ENCODE peak calls at places on chromosomes 6 and 20, in four cellular contexts. A is fibroblast of the aortic adventitia, P is Peyer's patch, K is NB4. T is an unnamed sample.

GRCh38 chr6:13354331-13355042 is 26.1 kb upstream of the TBC1D7 start:
- DNase-seq in P (no peak), K (peak), A (peak), T (peak)

GRCh38 chr20:58102744-58103516 is 125.5 kb downstream of the ANKRD60 start:
- DNase-seq in K (no peak), P (no peak), A (no peak), T (peak)

GRCh38 chr6:157825243-157825904 is 2.3 kb downstream of the SNX9 start:
- DNase-seq in P (no peak), K (no peak), A (peak), T (peak)

GRCh38 chr6:6393069-6393529 is 72.6 kb upstream of the F13A1 start:
- DNase-seq in K (no peak), P (no peak), A (no peak), T (no peak)

GRCh38 chr6:140879861-140880260 is 1252.9 kb upstream of the GJE1 start:
- DNase-seq in A (peak), K (peak), P (no peak), T (peak)

GRCh38 chr6:90286884-90287488 is 9.7 kb downstream of the BACH2 start:
- DNase-seq in A (peak), P (peak), K (peak), T (peak)

GRCh38 chr6:7763896-7764295 is 38.0 kb downstream of the BMP6 start:
- DNase-seq in A (no peak), K (no peak), P (no peak), T (no peak)

GRCh38 chr6:105883966-105884365 is 202.2 kb upstream of the PRDM1 start:
- DNase-seq in A (no peak), P (no peak), K (peak), T (no peak)

GRCh38 chr6:29531668-29532067 is 27.9 kb downstream of the UBD start:
- DNase-seq in A (no peak), K (no peak), P (no peak), T (no peak)

GRCh38 chr6:157066781-157067491 is 256.4 kb downstream of the TMEM242 start:
- DNase-seq in P (no peak), A (no peak), K (peak), T (no peak)

GRCh38 chr6:12294851-12295536 is 4.8 kb downstream of the EDN1 start:
- DNase-seq in K (no peak), A (peak), P (no peak), T (no peak)
- H3K4me3 ChIP-seq in K (no peak), A (peak), P (no peak), T (no peak)

DNA sequence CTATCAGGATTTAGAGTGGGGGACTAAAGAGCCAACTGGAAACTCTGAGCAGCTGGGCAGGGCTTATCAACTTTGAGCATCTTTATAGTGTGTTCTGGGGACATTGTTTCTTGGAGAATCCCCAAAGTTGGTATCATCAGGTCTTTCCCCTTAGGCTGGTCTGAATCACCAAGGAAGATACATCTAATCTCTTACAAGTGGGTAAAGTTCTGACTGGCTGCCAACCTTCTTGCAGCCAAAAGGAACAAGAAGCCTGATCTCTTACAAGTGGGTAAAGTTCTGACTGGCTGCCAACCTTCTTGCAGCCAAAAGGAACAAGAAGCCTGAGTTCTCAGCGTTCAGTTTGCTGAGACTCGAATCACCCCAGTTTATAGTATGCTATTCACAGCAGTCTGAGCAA is 1.6 kb upstream of the MED23 start:
- DNase-seq in K (no peak), A (no peak), P (no peak), T (no peak)
- TF ChIP-seq CTCF in K (no peak), A (no peak), P (no peak), T (no peak)

GRCh38 chr6:91407706-91408105 is 820.8 kb upstream of the MAP3K7 start:
- DNase-seq in K (no peak), P (no peak), A (no peak), T (no peak)
- H3K4me3 ChIP-seq in K (no peak), P (no peak), A (no peak), T (no peak)

GRCh38 chr6:160028487-160029275 is 59.8 kb downstream of the IGF2R start:
- DNase-seq in A (no peak), P (no peak), K (no peak), T (no peak)

GRCh38 chr6:160029525-160029924 is 60.6 kb downstream of the IGF2R start:
- DNase-seq in A (no peak), K (no peak), P (no peak), T (no peak)

GRCh38 chr6:160031442-160031841 is 62.6 kb downstream of the IGF2R start:
- DNase-seq in A (peak), K (no peak), P (no peak), T (peak)

GRCh38 chr6:160027931-160028330 is 59.0 kb downstream of the IGF2R start:
- DNase-seq in P (no peak), A (no peak), K (no peak), T (no peak)

DNA sequence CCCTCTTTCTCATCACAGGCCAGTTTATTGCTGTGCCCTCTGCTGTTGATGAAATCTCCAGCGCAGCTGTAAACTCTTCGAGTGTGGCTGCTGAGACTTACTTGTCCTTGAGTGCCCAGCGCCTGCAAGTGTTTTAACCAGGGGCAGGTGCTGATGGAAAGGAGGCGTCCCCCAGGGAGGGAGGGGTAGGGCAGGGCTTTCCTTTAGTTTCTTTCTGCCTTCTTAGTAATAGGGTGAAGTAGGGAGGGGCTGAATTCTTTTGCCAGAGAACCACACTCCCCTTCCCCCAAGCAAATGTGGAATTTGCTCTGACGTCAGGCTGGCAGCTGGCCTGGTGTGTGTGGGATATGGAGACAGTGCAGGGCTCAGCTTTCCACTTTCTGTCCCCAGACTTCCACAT is 61.2 kb downstream of the IGF2R start:
- DNase-seq in A (peak), P (peak), K (no peak), T (peak)
- TF ChIP-seq CTCF in A (no peak), P (no peak), K (no peak), T (peak)

GRCh38 chr6:168038576-168039140 is 40.4 kb downstream of the FRMD1 start:
- DNase-seq in K (no peak), A (no peak), P (no peak), T (no peak)
- H3K4me3 ChIP-seq in K (no peak), A (no peak), P (no peak), T (no peak)